ENCODE peak calls at places on chromosomes 6 and 20, in six cellular contexts. L is GM06990, U is endothelial cell, V is fibroblast of mammary gland, B is left ventricle myocardium inferior, M is dorsolateral prefrontal cortex. Z is an unnamed sample.

GRCh38 chr6:96899019-96899418 is 1.3 kb upstream of the NDUFAF4 start:
- DNase-seq in L (no peak), U (peak; percentile 11), V (peak; percentile 68), B (no peak), M (peak; percentile 41), Z (no peak)

GRCh38 chr20:2753456-2754040 is 46.9 kb downstream of the CPXM1 start:
- DNase-seq in L (no peak), U (no peak), V (no peak), B (no peak), M (no peak), Z (no peak)

GRCh38 chr6:142417331-142417750 is 115.5 kb downstream of the ADGRG6 start:
- DNase-seq in L (no peak), U (no peak), V (no peak), B (no peak), M (no peak), Z (no peak)

GRCh38 chr20:31568041-31568731 is 36.9 kb upstream of the ID1 start:
- DNase-seq in L (no peak), U (no peak), V (no peak), B (no peak), M (no peak), Z (peak; percentile 55)

GRCh38 chr20:46051556-46052323 is 22.7 kb downstream of the SLC12A5 start:
- DNase-seq in L (no peak), U (no peak), V (no peak), B (no peak), M (no peak), Z (no peak)

GRCh38 chr6:149905371-149905910 is 7.5 kb upstream of the RAET1E start:
- DNase-seq in L (no peak), U (no peak), V (no peak), B (no peak), M (no peak), Z (no peak)

GRCh38 chr6:110811187-110811586 is 4.1 kb downstream of the CDK19 start:
- DNase-seq in L (peak; percentile 55), U (no peak), V (no peak), B (no peak), M (no peak), Z (no peak)

GRCh38 chr6:165571068-165571682 is 91.9 kb downstream of the PDE10A start:
- DNase-seq in L (no peak), U (no peak), V (peak; percentile 17), B (no peak), M (no peak), Z (no peak)

GRCh38 chr20:46970937-46971630 is 76.4 kb downstream of the EYA2 start:
- DNase-seq in L (no peak), U (peak; percentile 39), V (peak; percentile 84), B (no peak), M (no peak), Z (no peak)

GRCh38 chr20:21424846-21425245 is 27.5 kb upstream of the NKX2-4 start:
- DNase-seq in L (no peak), U (no peak), V (no peak), B (no peak), M (no peak), Z (no peak)

GRCh38 chr6:3504938-3505735 is 48.3 kb upstream of the SLC22A23 start:
- DNase-seq in L (no peak), U (no peak), V (peak; percentile 66), B (no peak), M (no peak), Z (no peak)

GRCh38 chr6:2047855-2048254 is 197.6 kb downstream of the GMDS start:
- DNase-seq in L (no peak), U (no peak), V (peak; percentile 57), B (no peak), M (no peak), Z (no peak)

GRCh38 chr6:125219451-125219942 is 65.9 kb downstream of the TPD52L1 start:
- DNase-seq in L (no peak), U (no peak), V (no peak), B (no peak), M (no peak), Z (no peak)

GRCh38 chr20:40692240-40693011 is 3.4 kb upstream of the MAFB start:
- DNase-seq in L (no peak), U (no peak), V (no peak), B (no peak), M (no peak), Z (peak; percentile 25)

GRCh38 chr6:52725133-52725529 is 38.1 kb downstream of the GSTA2 start:
- DNase-seq in L (no peak), U (no peak), V (peak; percentile 36), B (no peak), M (no peak), Z (no peak)

GRCh38 chr6:142737368-142738060 is 207.5 kb downstream of the HIVEP2 start:
- DNase-seq in L (no peak), U (no peak), V (no peak), B (no peak), M (no peak), Z (no peak)

GRCh38 chr6:29705389-29706231 is 17.6 kb upstream of the HLA-F start:
- DNase-seq in L (no peak), U (peak; percentile 48), V (peak; percentile 56), B (no peak), M (no peak), Z (no peak)

GRCh38 chr6:42021847-42022754 is 28.2 kb upstream of the TAF8 start:
- DNase-seq in L (peak; percentile 79), U (no peak), V (peak; percentile 39), B (no peak), M (no peak), Z (no peak)

GRCh38 chr6:116406678-116407345 is 36.1 kb downstream of the DSE start:
- DNase-seq in L (no peak), U (no peak), V (peak; percentile 76), B (no peak), M (no peak), Z (no peak)

GRCh38 chr6:33211666-33212422 is 3.5 kb downstream of the RING1 start:
- DNase-seq in L (no peak), U (no peak), V (no peak), B (no peak), M (no peak), Z (no peak)

GRCh38 chr6:43728586-43728985 is 41.0 kb upstream of the MRPS18A start:
- DNase-seq in L (no peak), U (no peak), V (no peak), B (no peak), M (no peak), Z (no peak)

GRCh38 chr20:44646641-44647274 is 4.7 kb downstream of the ADA start:
- DNase-seq in L (peak; percentile 76), U (no peak), V (peak; percentile 46), B (no peak), M (no peak), Z (no peak)

GRCh38 chr6:145350928-145351327 is 384.4 kb downstream of the EPM2A start:
- DNase-seq in L (no peak), U (no peak), V (no peak), B (no peak), M (no peak), Z (no peak)

GRCh38 chr6:88238065-88238464 is 71.9 kb upstream of the CNR1 start:
- DNase-seq in L (peak; percentile 14), U (peak; percentile 57), V (peak; percentile 14), B (no peak), M (no peak), Z (no peak)

GRCh38 chr6:129516787-129517186 is 193.2 kb downstream of the ARHGAP18 start:
- DNase-seq in L (no peak), U (no peak), V (no peak), B (no peak), M (no peak), Z (no peak)
- TF ChIP-seq CTCF in L (no peak), U (no peak), V (no peak), B (no peak), M (no peak), Z (no peak)

GRCh38 chr20:35151739-35152138 is 4.6 kb upstream of the EDEM2 start:
- DNase-seq in L (no peak), U (no peak), V (peak; percentile 90), B (no peak), M (no peak), Z (no peak)

GRCh38 chr20:35144694-35145093 is 2.4 kb downstream of the EDEM2 start:
- DNase-seq in L (peak; percentile 37), U (no peak), V (no peak), B (no peak), M (no peak), Z (no peak)

GRCh38 chr20:35145141-35145564 is 2.0 kb downstream of the EDEM2 start:
- DNase-seq in L (no peak), U (peak; percentile 14), V (peak; percentile 66), B (no peak), M (no peak), Z (no peak)

GRCh38 chr20:35146299-35146921 is 726 bp downstream of the EDEM2 start:
- DNase-seq in L (no peak), U (peak; percentile 47), V (peak; percentile 19), B (no peak), M (peak; percentile 9), Z (peak; percentile 49)

DNA sequence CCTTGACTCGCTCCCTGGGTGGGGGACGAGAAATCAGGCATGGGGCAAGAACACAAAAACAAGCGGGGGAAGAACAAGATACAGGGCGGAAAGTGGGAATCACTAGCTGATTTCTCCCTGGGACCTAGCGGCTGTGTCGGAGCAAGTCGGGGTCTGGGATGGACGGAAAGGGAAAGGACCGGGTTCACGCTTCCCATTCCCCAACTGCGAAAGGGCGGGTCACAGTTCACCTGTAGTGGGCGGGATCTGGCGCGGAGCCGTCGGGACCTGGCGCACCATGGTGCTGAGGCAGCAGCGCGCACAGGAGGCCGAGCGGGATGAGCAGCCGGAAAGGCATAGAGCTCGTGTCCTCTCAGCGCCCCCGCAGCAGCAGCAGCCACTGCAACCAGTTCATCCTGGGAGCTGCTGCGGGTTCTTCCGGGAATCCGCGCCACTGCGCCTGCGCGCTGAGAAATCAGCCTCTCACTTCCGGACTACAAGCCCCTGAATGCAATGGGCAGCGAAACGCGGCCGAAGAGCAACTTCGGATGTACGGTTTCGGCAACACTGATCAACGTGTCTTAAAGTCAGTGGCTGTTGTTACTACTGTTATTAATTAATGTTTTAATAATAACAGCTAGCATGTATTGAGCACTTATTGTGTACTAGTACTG is at the start of gene EDEM2:
- DNase-seq in L (peak; percentile 93), U (peak; percentile 94), V (peak; percentile 95), B (peak; percentile 95), M (peak; percentile 92), Z (peak; percentile 96)
- TF ChIP-seq CTCF in L (no peak), U (peak; percentile 11), V (no peak), B (no peak), M (peak; percentile 51), Z (no peak)

GRCh38 chr6:5078121-5078695 is 6.9 kb upstream of the PPP1R3G start:
- DNase-seq in L (no peak), U (no peak), V (peak; percentile 30), B (no peak), M (no peak), Z (no peak)
- TF ChIP-seq CTCF in L (peak; percentile 54), U (no peak), V (peak; percentile 16), B (peak; percentile 54), M (no peak), Z (no peak)

GRCh38 chr20:62133864-62134263 is 9.3 kb downstream of the PSMA7 start:
- DNase-seq in L (no peak), U (no peak), V (peak; percentile 14), B (no peak), M (no peak), Z (no peak)
- TF ChIP-seq CTCF in L (peak; percentile 17), U (no peak), V (peak; percentile 16), B (peak; percentile 45), M (no peak), Z (no peak)

DNA sequence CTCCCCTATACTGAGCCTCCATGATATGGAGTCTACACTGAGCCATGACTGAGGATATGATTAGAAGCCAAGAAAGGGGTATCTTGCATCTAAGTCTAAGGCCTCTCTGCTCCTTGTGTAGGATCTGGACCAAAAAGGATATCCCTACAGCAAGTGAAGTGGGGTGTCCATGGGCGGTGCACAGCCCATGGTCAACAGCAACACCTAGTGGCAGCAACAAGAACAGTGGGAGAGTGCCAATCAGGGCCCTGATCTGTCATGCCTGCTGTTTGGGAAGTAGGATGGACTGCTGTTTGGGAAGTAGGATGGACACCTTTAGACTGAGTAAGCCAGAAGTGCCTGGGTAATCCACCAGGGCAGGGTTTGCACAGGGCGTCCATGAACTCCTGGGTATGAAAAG is 22.4 kb downstream of the PTGIS start:
- DNase-seq in L (no peak), U (no peak), V (no peak), B (no peak), M (no peak), Z (no peak)
- TF ChIP-seq CTCF in L (peak; percentile 8), U (peak; percentile 22), V (peak; percentile 33), B (no peak), M (no peak), Z (peak; percentile 53)